ENCODE peak calls at places on chromosome X, in seven cellular contexts. N, H, V, E, L, S and A are unnamed samples.

GRCh38 chrX:24133280-24133679 is 16.2 kb upstream of the ZFX start:
- DNase-seq in N (no peak), H (no peak), V (no peak), E (no peak), L (no peak), S (no peak), A (no peak)

GRCh38 chrX:84175274-84175673 is 12.7 kb downstream of the RPS6KA6 start:
- DNase-seq in N (no peak), H (no peak), V (no peak), E (no peak), L (no peak), S (no peak), A (no peak)

GRCh38 chrX:134735015-134735414 is 76.7 kb upstream of the PLAC1 start:
- DNase-seq in N (no peak), H (no peak), V (no peak), E (no peak), L (no peak), S (no peak), A (no peak)

GRCh38 chrX:49108641-49109040 is 14.9 kb downstream of the GPKOW start:
- DNase-seq in N (no peak), H (no peak), V (no peak), E (no peak), L (no peak), S (no peak), A (no peak)

GRCh38 chrX:1026263-1027015 is 186.0 kb downstream of the CRLF2 start:
- DNase-seq in N (no peak), H (no peak), V (no peak), E (no peak), L (no peak), S (peak), A (no peak)

GRCh38 chrX:1435241-1435900 is 17.3 kb downstream of the ASMTL start:
- DNase-seq in N (no peak), H (no peak), V (no peak), E (no peak), L (peak), S (no peak), A (no peak)

GRCh38 chrX:9566150-9566621 is 101.3 kb downstream of the TBL1X start:
- DNase-seq in N (no peak), H (peak), V (peak), E (no peak), L (no peak), S (peak), A (no peak)

GRCh38 chrX:70293621-70294020 is 3.7 kb downstream of the KIF4A start:
- DNase-seq in N (no peak), H (no peak), V (no peak), E (no peak), L (no peak), S (no peak), A (no peak)

GRCh38 chrX:149365061-149365460 is 140.0 kb downstream of the IDS start:
- DNase-seq in N (no peak), H (no peak), V (no peak), E (no peak), L (no peak), S (no peak), A (no peak)

GRCh38 chrX:109826954-109827708 is 94.1 kb upstream of the ACSL4 start:
- DNase-seq in N (no peak), H (no peak), V (peak), E (no peak), L (no peak), S (no peak), A (no peak)

GRCh38 chrX:68043713-68044438 is 389.4 kb downstream of the OPHN1 start:
- DNase-seq in N (no peak), H (no peak), V (no peak), E (no peak), L (no peak), S (no peak), A (no peak)

GRCh38 chrX:133923113-133923512 is 62.3 kb downstream of the GPC3 start:
- DNase-seq in N (no peak), H (no peak), V (no peak), E (peak), L (no peak), S (peak), A (peak)

GRCh38 chrX:153935326-153935851 is 552 bp upstream of the NAA10 start:
- DNase-seq in N (no peak), H (no peak), V (no peak), E (no peak), L (no peak), S (no peak), A (no peak)

GRCh38 chrX:6852869-6853268 is 294.6 kb upstream of the STS start:
- DNase-seq in N (no peak), H (no peak), V (no peak), E (no peak), L (no peak), S (peak), A (no peak)

GRCh38 chrX:19343085-19343461 is 654 bp upstream of the PDHA1 start:
- DNase-seq in N (no peak), H (no peak), V (no peak), E (no peak), L (no peak), S (no peak), A (no peak)

GRCh38 chrX:85927740-85928139 is 119.6 kb downstream of the CHM start:
- DNase-seq in N (no peak), H (no peak), V (no peak), E (no peak), L (no peak), S (no peak), A (no peak)

GRCh38 chrX:48665991-48666390 is 17.6 kb upstream of the WAS start:
- DNase-seq in N (no peak), H (no peak), V (no peak), E (no peak), L (no peak), S (no peak), A (no peak)

GRCh38 chrX:21740329-21741274 is 17.3 kb downstream of the SMPX start:
- DNase-seq in N (no peak), H (peak), V (no peak), E (no peak), L (peak), S (no peak), A (no peak)

GRCh38 chrX:47198026-47198686 is 4.5 kb downstream of the UBA1 start:
- DNase-seq in N (no peak), H (no peak), V (no peak), E (no peak), L (no peak), S (no peak), A (no peak)

GRCh38 chrX:42664706-42665105 is 113.3 kb downstream of the PPP1R2C start:
- DNase-seq in N (no peak), H (no peak), V (no peak), E (no peak), L (no peak), S (no peak), A (no peak)

GRCh38 chrX:1442016-1442665 is 10.6 kb downstream of the ASMTL start:
- DNase-seq in N (no peak), H (no peak), V (no peak), E (no peak), L (peak), S (no peak), A (no peak)

GRCh38 chrX:144849141-144849540 is 398.2 kb upstream of the SPANXN1 start:
- DNase-seq in N (no peak), H (no peak), V (no peak), E (no peak), L (no peak), S (no peak), A (no peak)

GRCh38 chrX:79082886-79083285 is 61.6 kb upstream of the GPR174 start:
- DNase-seq in N (no peak), H (no peak), V (no peak), E (no peak), L (no peak), S (no peak), A (no peak)

GRCh38 chrX:38205037-38205436 is 15.6 kb downstream of the SRPX start:
- DNase-seq in N (no peak), H (no peak), V (no peak), E (no peak), L (no peak), S (peak), A (no peak)

GRCh38 chrX:46244451-46244850 is 300.8 kb downstream of the ZNF674 start:
- DNase-seq in N (no peak), H (no peak), V (no peak), E (no peak), L (no peak), S (no peak), A (no peak)

GRCh38 chrX:116281106-116281505 is 110.6 kb downstream of the AGTR2 start:
- DNase-seq in N (no peak), H (no peak), V (no peak), E (no peak), L (no peak), S (no peak), A (no peak)

GRCh38 chrX:140762061-140762460 is 52.5 kb downstream of the LINC00632 start:
- DNase-seq in N (peak), H (no peak), V (no peak), E (no peak), L (no peak), S (peak), A (peak)

GRCh38 chrX:150035531-150035930 is 97.2 kb upstream of the EOLA2 start:
- DNase-seq in N (no peak), H (no peak), V (no peak), E (no peak), L (no peak), S (no peak), A (no peak)

GRCh38 chrX:107829880-107830279 is 4.2 kb downstream of the MID2 start:
- DNase-seq in N (no peak), H (no peak), V (no peak), E (no peak), L (no peak), S (no peak), A (no peak)